ENCODE peak calls at places on chromosomes 11 and 22, in six cellular contexts. One of them, this sample, is unnamed.

GRCh38 chr22:45228401-45228754 is 12.3 kb downstream of the KIAA0930 start:
- DNase-seq in right cardiac atrium: no peak
- DNase-seq in CD8-positive, alpha-beta T cell: no peak
- DNase-seq in lower leg skin: no peak
- DNase-seq in ascending aorta: no peak
- DNase-seq in bronchial epithelial cell: no peak
- DNase-seq in this sample: no peak

GRCh38 chr11:87662287-87662686 is 513.0 kb downstream of the RAB38 start:
- DNase-seq in right cardiac atrium: peak
- DNase-seq in CD8-positive, alpha-beta T cell: no peak
- DNase-seq in lower leg skin: no peak
- DNase-seq in ascending aorta: no peak
- DNase-seq in bronchial epithelial cell: no peak
- DNase-seq in this sample: no peak

GRCh38 chr11:18749681-18750319 is 23.8 kb upstream of the IGSF22 start:
- DNase-seq in right cardiac atrium: no peak
- DNase-seq in CD8-positive, alpha-beta T cell: no peak
- DNase-seq in lower leg skin: no peak
- DNase-seq in ascending aorta: no peak
- DNase-seq in bronchial epithelial cell: peak
- DNase-seq in this sample: peak

GRCh38 chr22:19149047-19149883 is 827 bp downstream of the GSC2 start:
- DNase-seq in right cardiac atrium: no peak
- DNase-seq in CD8-positive, alpha-beta T cell: no peak
- DNase-seq in lower leg skin: no peak
- DNase-seq in ascending aorta: no peak
- DNase-seq in bronchial epithelial cell: no peak
- DNase-seq in this sample: no peak

GRCh38 chr22:35766654-35767580 is 49.2 kb downstream of the APOL5 start:
- DNase-seq in right cardiac atrium: no peak
- DNase-seq in CD8-positive, alpha-beta T cell: no peak
- DNase-seq in lower leg skin: no peak
- DNase-seq in ascending aorta: no peak
- DNase-seq in bronchial epithelial cell: peak
- DNase-seq in this sample: no peak

GRCh38 chr22:28582806-28583205 is 96.8 kb downstream of the TTC28 start:
- DNase-seq in right cardiac atrium: no peak
- DNase-seq in CD8-positive, alpha-beta T cell: no peak
- DNase-seq in lower leg skin: no peak
- DNase-seq in ascending aorta: no peak
- DNase-seq in bronchial epithelial cell: no peak
- DNase-seq in this sample: no peak

GRCh38 chr11:119886667-119887230 is 157.7 kb upstream of the NECTIN1 start:
- DNase-seq in right cardiac atrium: no peak
- DNase-seq in CD8-positive, alpha-beta T cell: no peak
- DNase-seq in lower leg skin: no peak
- DNase-seq in ascending aorta: no peak
- DNase-seq in bronchial epithelial cell: no peak
- DNase-seq in this sample: no peak

GRCh38 chr11:116693206-116694016 is 79.4 kb downstream of the BUD13 start:
- DNase-seq in right cardiac atrium: no peak
- DNase-seq in CD8-positive, alpha-beta T cell: no peak
- DNase-seq in lower leg skin: peak
- DNase-seq in ascending aorta: no peak
- DNase-seq in bronchial epithelial cell: peak
- DNase-seq in this sample: no peak

GRCh38 chr11:126163779-126164178 is 47.7 kb downstream of the RPUSD4 start:
- DNase-seq in right cardiac atrium: no peak
- DNase-seq in CD8-positive, alpha-beta T cell: no peak
- DNase-seq in lower leg skin: no peak
- DNase-seq in ascending aorta: no peak
- DNase-seq in bronchial epithelial cell: no peak
- DNase-seq in this sample: no peak

GRCh38 chr22:25048659-25049657 is 96.4 kb downstream of the KIAA1671 start:
- DNase-seq in right cardiac atrium: peak
- DNase-seq in CD8-positive, alpha-beta T cell: peak
- DNase-seq in lower leg skin: peak
- DNase-seq in ascending aorta: no peak
- DNase-seq in bronchial epithelial cell: peak
- DNase-seq in this sample: peak

GRCh38 chr11:30549565-30549964 is 36.6 kb downstream of the MPPED2 start:
- DNase-seq in right cardiac atrium: no peak
- DNase-seq in CD8-positive, alpha-beta T cell: no peak
- DNase-seq in lower leg skin: no peak
- DNase-seq in ascending aorta: no peak
- DNase-seq in bronchial epithelial cell: no peak
- DNase-seq in this sample: no peak

GRCh38 chr11:2366271-2366670 is 10.8 kb upstream of the CD81 start:
- DNase-seq in right cardiac atrium: peak
- DNase-seq in CD8-positive, alpha-beta T cell: no peak
- DNase-seq in lower leg skin: no peak
- DNase-seq in ascending aorta: no peak
- DNase-seq in bronchial epithelial cell: no peak
- DNase-seq in this sample: no peak

GRCh38 chr22:23800297-23801237 is 13.8 kb downstream of the SMARCB1 start:
- DNase-seq in right cardiac atrium: no peak
- DNase-seq in CD8-positive, alpha-beta T cell: no peak
- DNase-seq in lower leg skin: no peak
- DNase-seq in ascending aorta: no peak
- DNase-seq in bronchial epithelial cell: no peak
- DNase-seq in this sample: no peak
- H3K4me3 ChIP-seq in right cardiac atrium: no peak
- H3K4me3 ChIP-seq in CD8-positive, alpha-beta T cell: no peak
- H3K4me3 ChIP-seq in lower leg skin: no peak
- H3K4me3 ChIP-seq in ascending aorta: no peak
- H3K4me3 ChIP-seq in bronchial epithelial cell: no peak
- H3K4me3 ChIP-seq in this sample: no peak

GRCh38 chr11:115222218-115222862 is 281.9 kb downstream of the CADM1 start:
- DNase-seq in right cardiac atrium: no peak
- DNase-seq in CD8-positive, alpha-beta T cell: no peak
- DNase-seq in lower leg skin: no peak
- DNase-seq in ascending aorta: no peak
- DNase-seq in bronchial epithelial cell: peak
- DNase-seq in this sample: peak
- H3K4me3 ChIP-seq in right cardiac atrium: no peak
- H3K4me3 ChIP-seq in CD8-positive, alpha-beta T cell: no peak
- H3K4me3 ChIP-seq in lower leg skin: no peak
- H3K4me3 ChIP-seq in ascending aorta: no peak
- H3K4me3 ChIP-seq in bronchial epithelial cell: no peak
- H3K4me3 ChIP-seq in this sample: no peak

GRCh38 chr11:111693224-111693937 is 72.8 kb downstream of the PPP2R1B start:
- DNase-seq in right cardiac atrium: no peak
- DNase-seq in CD8-positive, alpha-beta T cell: no peak
- DNase-seq in lower leg skin: no peak
- DNase-seq in ascending aorta: no peak
- DNase-seq in bronchial epithelial cell: no peak
- DNase-seq in this sample: no peak

GRCh38 chr11:111697910-111698309 is 68.3 kb downstream of the PPP2R1B start:
- DNase-seq in right cardiac atrium: no peak
- DNase-seq in CD8-positive, alpha-beta T cell: no peak
- DNase-seq in lower leg skin: no peak
- DNase-seq in ascending aorta: no peak
- DNase-seq in bronchial epithelial cell: no peak
- DNase-seq in this sample: no peak

GRCh38 chr11:111691731-111692130 is 74.5 kb downstream of the PPP2R1B start:
- DNase-seq in right cardiac atrium: no peak
- DNase-seq in CD8-positive, alpha-beta T cell: no peak
- DNase-seq in lower leg skin: no peak
- DNase-seq in ascending aorta: no peak
- DNase-seq in bronchial epithelial cell: no peak
- DNase-seq in this sample: no peak

GRCh38 chr11:111696556-111696955 is 69.6 kb downstream of the PPP2R1B start:
- DNase-seq in right cardiac atrium: no peak
- DNase-seq in CD8-positive, alpha-beta T cell: no peak
- DNase-seq in lower leg skin: no peak
- DNase-seq in ascending aorta: no peak
- DNase-seq in bronchial epithelial cell: peak
- DNase-seq in this sample: no peak

GRCh38 chr11:111694851-111695250 is 71.3 kb downstream of the PPP2R1B start:
- DNase-seq in right cardiac atrium: no peak
- DNase-seq in CD8-positive, alpha-beta T cell: no peak
- DNase-seq in lower leg skin: no peak
- DNase-seq in ascending aorta: no peak
- DNase-seq in bronchial epithelial cell: no peak
- DNase-seq in this sample: no peak
- H3K4me3 ChIP-seq in right cardiac atrium: no peak
- H3K4me3 ChIP-seq in CD8-positive, alpha-beta T cell: no peak
- H3K4me3 ChIP-seq in lower leg skin: no peak
- H3K4me3 ChIP-seq in ascending aorta: no peak
- H3K4me3 ChIP-seq in bronchial epithelial cell: no peak
- H3K4me3 ChIP-seq in this sample: no peak

GRCh38 chr22:50468626-50469025 is 6.2 kb downstream of the SBF1 start:
- DNase-seq in right cardiac atrium: no peak
- DNase-seq in CD8-positive, alpha-beta T cell: no peak
- DNase-seq in lower leg skin: no peak
- DNase-seq in ascending aorta: no peak
- DNase-seq in bronchial epithelial cell: no peak
- DNase-seq in this sample: no peak
- H3K4me3 ChIP-seq in right cardiac atrium: no peak
- H3K4me3 ChIP-seq in CD8-positive, alpha-beta T cell: peak
- H3K4me3 ChIP-seq in lower leg skin: no peak
- H3K4me3 ChIP-seq in ascending aorta: no peak
- H3K4me3 ChIP-seq in bronchial epithelial cell: no peak
- H3K4me3 ChIP-seq in this sample: no peak

GRCh38 chr11:128768876-128769275 is 75.0 kb downstream of the FLI1 start:
- DNase-seq in right cardiac atrium: peak
- DNase-seq in CD8-positive, alpha-beta T cell: no peak
- DNase-seq in lower leg skin: no peak
- DNase-seq in ascending aorta: no peak
- DNase-seq in bronchial epithelial cell: no peak
- DNase-seq in this sample: no peak
- H3K4me3 ChIP-seq in right cardiac atrium: no peak
- H3K4me3 ChIP-seq in CD8-positive, alpha-beta T cell: no peak
- H3K4me3 ChIP-seq in lower leg skin: no peak
- H3K4me3 ChIP-seq in ascending aorta: no peak
- H3K4me3 ChIP-seq in bronchial epithelial cell: no peak
- H3K4me3 ChIP-seq in this sample: no peak

GRCh38 chr11:74735566-74735965 is 4.3 kb upstream of the CHRDL2 start:
- DNase-seq in right cardiac atrium: no peak
- DNase-seq in CD8-positive, alpha-beta T cell: no peak
- DNase-seq in lower leg skin: no peak
- DNase-seq in ascending aorta: no peak
- DNase-seq in bronchial epithelial cell: no peak
- DNase-seq in this sample: peak

GRCh38 chr11:74726547-74727182 is 4.6 kb downstream of the CHRDL2 start:
- DNase-seq in right cardiac atrium: peak
- DNase-seq in CD8-positive, alpha-beta T cell: peak
- DNase-seq in lower leg skin: peak
- DNase-seq in ascending aorta: no peak
- DNase-seq in bronchial epithelial cell: peak
- DNase-seq in this sample: peak

GRCh38 chr11:74729397-74729796 is 1.8 kb downstream of the CHRDL2 start:
- DNase-seq in right cardiac atrium: no peak
- DNase-seq in CD8-positive, alpha-beta T cell: no peak
- DNase-seq in lower leg skin: no peak
- DNase-seq in ascending aorta: no peak
- DNase-seq in bronchial epithelial cell: no peak
- DNase-seq in this sample: no peak

GRCh38 chr11:74731301-74732094 is at the start of gene CHRDL2:
- DNase-seq in right cardiac atrium: peak
- DNase-seq in CD8-positive, alpha-beta T cell: no peak
- DNase-seq in lower leg skin: peak
- DNase-seq in ascending aorta: no peak
- DNase-seq in bronchial epithelial cell: no peak
- DNase-seq in this sample: no peak

GRCh38 chr11:74730601-74731260 is 495 bp downstream of the CHRDL2 start:
- DNase-seq in right cardiac atrium: no peak
- DNase-seq in CD8-positive, alpha-beta T cell: no peak
- DNase-seq in lower leg skin: no peak
- DNase-seq in ascending aorta: no peak
- DNase-seq in bronchial epithelial cell: no peak
- DNase-seq in this sample: no peak
- H3K4me3 ChIP-seq in right cardiac atrium: peak
- H3K4me3 ChIP-seq in CD8-positive, alpha-beta T cell: no peak
- H3K4me3 ChIP-seq in lower leg skin: no peak
- H3K4me3 ChIP-seq in ascending aorta: peak
- H3K4me3 ChIP-seq in bronchial epithelial cell: no peak
- H3K4me3 ChIP-seq in this sample: no peak

DNA sequence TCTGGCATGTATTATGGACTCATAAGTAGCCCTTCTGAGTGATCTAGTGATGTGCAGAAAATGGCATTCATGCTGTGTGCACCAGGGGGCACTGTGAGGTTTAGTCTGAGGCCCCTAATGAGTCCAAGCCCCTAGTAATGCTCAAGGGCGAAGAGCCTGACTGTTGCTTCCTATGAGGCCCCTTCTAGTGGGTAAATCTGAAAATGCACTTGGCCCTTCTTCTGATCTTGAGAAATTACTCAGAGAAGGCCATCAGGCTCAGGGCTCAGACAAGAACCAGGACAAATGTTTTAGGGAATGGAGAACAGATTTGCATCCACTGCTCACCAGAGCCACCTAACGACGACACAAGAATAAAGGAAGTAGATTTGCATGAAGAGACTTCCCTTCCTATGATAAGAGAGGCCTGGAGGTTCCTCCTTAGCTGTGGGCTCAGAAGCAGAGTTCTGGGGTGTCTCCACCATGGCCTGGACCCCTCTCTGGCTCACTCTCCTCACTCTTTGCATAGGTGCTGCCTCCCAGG is 75.8 kb downstream of the GGTLC2 start:
- DNase-seq in right cardiac atrium: no peak
- DNase-seq in CD8-positive, alpha-beta T cell: no peak
- DNase-seq in lower leg skin: no peak
- DNase-seq in ascending aorta: no peak
- DNase-seq in bronchial epithelial cell: peak
- DNase-seq in this sample: peak
- H3K4me3 ChIP-seq in right cardiac atrium: no peak
- H3K4me3 ChIP-seq in CD8-positive, alpha-beta T cell: no peak
- H3K4me3 ChIP-seq in lower leg skin: no peak
- H3K4me3 ChIP-seq in ascending aorta: no peak
- H3K4me3 ChIP-seq in bronchial epithelial cell: no peak
- H3K4me3 ChIP-seq in this sample: no peak

DNA sequence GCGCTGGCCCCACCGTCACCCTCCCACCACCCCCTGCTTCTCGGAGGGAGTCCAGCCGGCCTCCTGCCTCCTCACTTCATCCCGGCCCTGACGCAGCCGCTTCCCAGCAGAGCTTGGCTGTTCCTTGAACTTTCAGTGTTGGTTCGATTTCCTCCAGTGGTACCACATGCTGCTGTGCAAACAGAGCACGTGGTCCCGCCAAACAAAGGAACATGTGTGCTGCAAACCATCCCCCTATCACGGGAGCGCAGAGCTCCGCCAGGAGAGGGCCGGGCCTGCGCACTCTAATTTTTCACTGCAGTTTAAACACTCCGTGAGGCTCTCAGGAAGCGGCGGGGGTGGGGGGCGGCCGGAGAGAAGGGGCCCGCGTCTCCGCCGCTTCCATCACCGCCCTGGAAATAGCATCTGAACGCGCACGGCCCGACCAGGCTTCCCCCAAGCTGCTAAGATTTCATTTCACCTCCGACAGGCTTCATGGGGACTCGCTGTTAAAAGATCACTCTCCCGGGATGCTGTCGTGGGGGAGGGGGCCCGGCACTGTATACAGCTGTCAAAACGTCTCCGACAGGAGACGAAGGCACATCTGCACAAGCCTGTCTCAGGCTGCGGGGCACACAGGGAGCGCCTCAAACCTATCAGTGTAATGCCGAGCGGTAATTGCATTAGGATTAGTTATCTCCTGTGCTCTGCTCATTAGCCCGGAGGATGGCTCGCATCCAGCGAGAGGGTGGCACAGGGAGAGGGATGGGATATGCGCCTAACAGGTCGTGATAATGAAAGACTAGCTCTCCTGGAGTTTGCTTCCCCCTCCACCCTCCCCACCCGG is 269.9 kb upstream of the SORL1-AS1 start:
- DNase-seq in right cardiac atrium: peak
- DNase-seq in CD8-positive, alpha-beta T cell: no peak
- DNase-seq in lower leg skin: peak
- DNase-seq in ascending aorta: peak
- DNase-seq in bronchial epithelial cell: peak
- DNase-seq in this sample: no peak
- H3K4me3 ChIP-seq in right cardiac atrium: peak
- H3K4me3 ChIP-seq in CD8-positive, alpha-beta T cell: no peak
- H3K4me3 ChIP-seq in lower leg skin: no peak
- H3K4me3 ChIP-seq in ascending aorta: peak
- H3K4me3 ChIP-seq in bronchial epithelial cell: peak
- H3K4me3 ChIP-seq in this sample: no peak

This sample was measured in NB4.